ENCODE peak calls at places on chromosome 14, in eight cellular contexts. V, B, P, J, M, U, D and S are unnamed samples. For H3K9me3 and H3K36me3, the result is how much of the 10 kb centered on the place peaks cover.

GRCh38 chr14:99958380-99958779 is 106.8 kb upstream of the EVL start:
- DNase-seq in V (no peak), B (no peak), P (no peak), J (no peak), M (no peak), U (peak), D (no peak), S (no peak)

GRCh38 chr14:70755655-70756054 is 53.7 kb downstream of the MAP3K9 start:
- DNase-seq in V (no peak), B (no peak), P (no peak), J (no peak), M (no peak), U (no peak), D (no peak), S (no peak)

GRCh38 chr14:95523818-95524448 is 7.5 kb upstream of the SYNE3 start:
- DNase-seq in V (peak), B (peak), P (peak), J (no peak), M (no peak), U (peak), D (no peak), S (no peak)

GRCh38 chr14:51457858-51458562 is 193.7 kb upstream of the FRMD6 start:
- DNase-seq in V (no peak), B (no peak), P (no peak), J (no peak), M (no peak), U (no peak), D (no peak), S (no peak)

GRCh38 chr14:44941591-44941990 is 20.2 kb downstream of the KLHL28 start:
- DNase-seq in V (no peak), B (no peak), P (no peak), J (no peak), M (no peak), U (no peak), D (no peak), S (no peak)

GRCh38 chr14:22977684-22978486 is 4.5 kb downstream of the AJUBA start:
- DNase-seq in V (peak), B (peak), P (peak), J (no peak), M (peak), U (peak), D (no peak), S (peak)

GRCh38 chr14:91870001-91870400 is 2.7 kb upstream of the TC2N start:
- DNase-seq in V (peak), B (no peak), P (no peak), J (peak), M (no peak), U (peak), D (peak), S (no peak)

GRCh38 chr14:89067293-89067972 is 243.0 kb downstream of the TTC8 start:
- DNase-seq in V (no peak), B (no peak), P (no peak), J (no peak), M (no peak), U (no peak), D (no peak), S (no peak)

GRCh38 chr14:69845787-69846186 is 33.4 kb upstream of the SMOC1 start:
- DNase-seq in V (no peak), B (no peak), P (no peak), J (no peak), M (no peak), U (no peak), D (no peak), S (peak)

GRCh38 chr14:87264796-87265195 is 728.2 kb downstream of the GALC start:
- DNase-seq in V (no peak), B (no peak), P (no peak), J (no peak), M (no peak), U (no peak), D (no peak), S (no peak)

GRCh38 chr14:22386924-22387775 is 201.9 kb downstream of the DAD1 start:
- DNase-seq in V (peak), B (peak), P (peak), J (no peak), M (no peak), U (peak), D (no peak), S (no peak)

GRCh38 chr14:39467889-39468524 is 35.8 kb upstream of the FBXO33 start:
- DNase-seq in V (no peak), B (no peak), P (no peak), J (no peak), M (no peak), U (no peak), D (no peak), S (no peak)

GRCh38 chr14:46051801-46052200 is 599.8 kb downstream of the RPL10L start:
- DNase-seq in V (no peak), B (no peak), P (no peak), J (no peak), M (no peak), U (no peak), D (no peak), S (no peak)

GRCh38 chr14:104240426-104241157 is 102.2 kb downstream of the KIF26A start:
- DNase-seq in V (peak), B (peak), P (peak), J (no peak), M (no peak), U (peak), D (no peak), S (no peak)

GRCh38 chr14:90599748-90600507 is 203.1 kb downstream of the CALM1 start:
- DNase-seq in V (no peak), B (no peak), P (no peak), J (no peak), M (no peak), U (no peak), D (no peak), S (no peak)

GRCh38 chr14:86961106-86961716 is 1031.8 kb downstream of the GALC start:
- DNase-seq in V (no peak), B (no peak), P (no peak), J (no peak), M (no peak), U (no peak), D (no peak), S (no peak)

GRCh38 chr14:47917344-47917954 is 242.0 kb upstream of the MDGA2 start:
- DNase-seq in V (no peak), B (no peak), P (no peak), J (no peak), M (no peak), U (no peak), D (no peak), S (peak)

GRCh38 chr14:103974575-103974974 is 32.2 kb upstream of the RD3L start:
- DNase-seq in V (no peak), B (no peak), P (no peak), J (no peak), M (no peak), U (no peak), D (no peak), S (no peak)

GRCh38 chr14:92600318-92601053 is 86.9 kb downstream of the RIN3 start:
- DNase-seq in V (no peak), B (no peak), P (no peak), J (no peak), M (no peak), U (no peak), D (no peak), S (peak)

GRCh38 chr14:26531894-26532293 is 65.9 kb downstream of the NOVA1 start:
- DNase-seq in V (no peak), B (no peak), P (no peak), J (no peak), M (no peak), U (no peak), D (no peak), S (no peak)

GRCh38 chr14:105497671-105498429 is 6.8 kb downstream of the TEDC1 start:
- DNase-seq in V (no peak), B (peak), P (no peak), J (no peak), M (peak), U (no peak), D (no peak), S (no peak)

GRCh38 chr14:59028476-59029202 is 159.8 kb upstream of the DAAM1 start:
- DNase-seq in V (peak), B (peak), P (peak), J (no peak), M (no peak), U (peak), D (no peak), S (peak)

GRCh38 chr14:86532219-86532618 is 1002.3 kb downstream of the FLRT2 start:
- DNase-seq in V (no peak), B (no peak), P (peak), J (no peak), M (no peak), U (no peak), D (no peak), S (no peak)

GRCh38 chr14:105083926-105084685 is 18.9 kb upstream of the GPR132 start:
- DNase-seq in V (no peak), B (no peak), P (no peak), J (no peak), M (peak), U (peak), D (no peak), S (no peak)

GRCh38 chr14:85813040-85813439 is 283.1 kb downstream of the FLRT2 start:
- DNase-seq in V (no peak), B (no peak), P (no peak), J (no peak), M (no peak), U (no peak), D (no peak), S (no peak)

GRCh38 chr14:102603293-102603907 is 11.0 kb downstream of the RCOR1 start:
- DNase-seq in V (no peak), B (no peak), P (no peak), J (no peak), M (no peak), U (no peak), D (no peak), S (no peak)

GRCh38 chr14:29039171-29039570 is 272.6 kb downstream of the FOXG1 start:
- DNase-seq in V (no peak), B (no peak), P (no peak), J (no peak), M (no peak), U (no peak), D (no peak), S (no peak)

GRCh38 chr14:61602733-61603077 is 92.6 kb upstream of the HIF1A start:
- DNase-seq in V (no peak), B (no peak), P (peak), J (no peak), M (no peak), U (no peak), D (no peak), S (no peak)

GRCh38 chr14:70014696-70015095 is 135.5 kb downstream of the SMOC1 start:
- DNase-seq in V (no peak), B (no peak), P (no peak), J (no peak), M (no peak), U (no peak), D (no peak), S (no peak)

GRCh38 chr14:100072783-100073346 is 7.6 kb downstream of the EVL start:
- DNase-seq in V (peak), B (peak), P (peak), J (peak), M (peak), U (peak), D (peak), S (no peak)

GRCh38 chr14:22872833-22873520 is 1.4 kb downstream of the LRP10 start:
- DNase-seq in V (no peak), B (peak), P (no peak), J (no peak), M (no peak), U (no peak), D (no peak), S (no peak)

GRCh38 chr14:63678538-63678937 is 36.9 kb upstream of the WDR89 start:
- DNase-seq in V (no peak), B (no peak), P (no peak), J (no peak), M (no peak), U (no peak), D (no peak), S (no peak)

GRCh38 chr14:95519699-95520098 is 3.2 kb upstream of the SYNE3 start:
- DNase-seq in V (peak), B (peak), P (peak), J (peak), M (no peak), U (peak), D (peak), S (peak)

GRCh38 chr14:68653754-68654153 is 139.1 kb downstream of the ZFP36L1 start:
- DNase-seq in V (no peak), B (no peak), P (peak), J (no peak), M (no peak), U (no peak), D (no peak), S (no peak)

GRCh38 chr14:91015435-91015834 is 45.0 kb downstream of the RPS6KA5 start:
- DNase-seq in V (no peak), B (no peak), P (no peak), J (no peak), M (no peak), U (no peak), D (no peak), S (no peak)

GRCh38 chr14:92652413-92653151 is 95.8 kb downstream of the LGMN start:
- DNase-seq in V (no peak), B (no peak), P (no peak), J (no peak), M (peak), U (no peak), D (peak), S (no peak)

GRCh38 chr14:106522990-106523389 is 996.6 kb downstream of the TMEM121 start:
- DNase-seq in V (no peak), B (no peak), P (no peak), J (no peak), M (no peak), U (no peak), D (no peak), S (no peak)
- H3K9me3 ChIP-seq in V (under half), B (under half), P (under half), J (under half), M (under half), U (under half), D (under half), S (under half)

GRCh38 chr14:56515739-56516138 is 63.9 kb upstream of the TMEM260 start:
- DNase-seq in V (no peak), B (no peak), P (no peak), J (no peak), M (no peak), U (no peak), D (no peak), S (no peak)

GRCh38 chr14:56514663-56515371 is 64.8 kb upstream of the TMEM260 start:
- DNase-seq in V (no peak), B (no peak), P (no peak), J (no peak), M (no peak), U (no peak), D (no peak), S (peak)

DNA sequence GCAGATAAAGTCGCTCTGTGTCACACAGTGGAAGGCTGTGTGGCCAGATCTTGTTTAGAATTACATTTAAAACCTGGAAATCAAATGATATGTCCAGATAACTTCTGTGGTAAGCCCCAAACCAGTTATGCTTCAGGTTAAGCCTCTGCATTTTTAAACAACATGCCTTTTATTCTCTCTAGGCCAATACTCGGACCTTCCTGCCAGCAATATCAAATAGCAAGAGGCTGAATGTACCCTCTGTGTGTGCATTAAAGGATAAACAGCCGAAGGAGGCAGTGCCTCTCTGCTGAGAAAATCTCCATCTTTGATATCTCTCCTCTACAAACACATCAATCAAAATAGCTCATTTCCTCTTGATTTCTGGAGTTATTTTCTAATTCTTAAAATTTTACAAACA is 67.1 kb upstream of the TMEM260 start:
- DNase-seq in V (no peak), B (no peak), P (no peak), J (no peak), M (no peak), U (no peak), D (no peak), S (no peak)
- H3K4me3 ChIP-seq in V (no peak), B (no peak), P (no peak), J (no peak), M (no peak), U (no peak), D (no peak), S (no peak)

DNA sequence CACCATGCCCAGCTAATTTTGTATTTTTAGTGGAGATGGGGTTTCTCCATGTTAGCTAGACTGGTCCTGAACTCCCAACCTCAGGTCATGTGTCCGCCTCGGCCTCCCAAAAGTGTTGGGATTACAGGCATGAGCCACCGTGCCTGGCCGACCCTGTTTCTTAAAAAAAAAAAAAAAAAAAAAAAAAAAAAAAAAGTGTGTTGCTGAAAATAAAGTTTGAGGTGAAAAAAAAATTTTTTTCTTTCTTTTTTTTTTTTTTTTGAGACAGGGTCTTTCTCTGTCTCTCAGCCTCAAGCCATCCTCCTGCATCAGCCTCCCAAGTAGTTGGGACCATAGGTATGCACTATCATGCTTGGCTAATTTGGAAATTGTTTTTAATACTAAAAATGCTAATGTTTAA is 11.3 kb downstream of the RBM25 start:
- DNase-seq in V (no peak), B (no peak), P (no peak), J (no peak), M (no peak), U (no peak), D (no peak), S (no peak)
- H3K36me3 ChIP-seq in V (under half), B (half or more), P (under half), J (under half), M (half or more), U (under half), D (under half), S (under half)

GRCh38 chr14:24441904-24442239 is 704 bp downstream of the SDR39U1 start:
- DNase-seq in V (peak), B (no peak), P (no peak), J (no peak), M (no peak), U (no peak), D (no peak), S (no peak)
- H3K9me3 ChIP-seq in V (under half), B (under half), P (under half), J (under half), M (under half), U (under half), D (under half), S (under half)

GRCh38 chr14:55340482-55340881 is 69.3 kb downstream of the FBXO34 start:
- DNase-seq in V (no peak), B (no peak), P (no peak), J (no peak), M (no peak), U (no peak), D (no peak), S (no peak)
- H3K4me3 ChIP-seq in V (no peak), B (no peak), P (no peak), J (no peak), M (no peak), U (no peak), D (no peak), S (no peak)

GRCh38 chr14:77421241-77421640 is 2.1 kb downstream of the NOXRED1 start:
- DNase-seq in V (no peak), B (no peak), P (no peak), J (no peak), M (no peak), U (no peak), D (no peak), S (no peak)

GRCh38 chr14:77426396-77426795 is 3.1 kb upstream of the NOXRED1 start:
- DNase-seq in V (no peak), B (no peak), P (no peak), J (no peak), M (no peak), U (no peak), D (no peak), S (no peak)

GRCh38 chr14:77424862-77425261 is 1.5 kb upstream of the NOXRED1 start:
- DNase-seq in V (no peak), B (no peak), P (no peak), J (no peak), M (no peak), U (no peak), D (no peak), S (no peak)

GRCh38 chr14:77423423-77423822 is at the start of gene NOXRED1:
- DNase-seq in V (no peak), B (no peak), P (no peak), J (no peak), M (no peak), U (no peak), D (no peak), S (no peak)
- H3K36me3 ChIP-seq in V (half or more), B (half or more), P (under half), J (under half), M (half or more), U (under half), D (half or more), S (under half)